ENCODE peak calls at places on chromosome 4, in seven cellular contexts. R is IMR-90, L is uterus, K is endodermal cell, M is cardiac fibroblast, B is GM12878, X is tibial nerve. F is an unnamed sample.

GRCh38 chr4:163540977-163541376 is 46.5 kb downstream of the TMA16 start:
- DNase-seq in K (no peak), R (peak), L (no peak), B (no peak), X (no peak), M (peak), F (no peak)

GRCh38 chr4:88080626-88081025 is 73.2 kb downstream of the PKD2 start:
- DNase-seq in K (no peak), L (no peak), X (no peak), B (no peak), R (no peak), M (no peak), F (no peak)

GRCh38 chr4:41331224-41331623 is 74.5 kb downstream of the UCHL1 start:
- DNase-seq in M (no peak), R (no peak), X (no peak), B (no peak), L (no peak), K (no peak), F (no peak)

GRCh38 chr4:161799687-161800086 is 364.1 kb downstream of the FSTL5 start:
- DNase-seq in B (no peak), K (no peak), M (no peak), X (no peak), L (no peak), R (peak), F (no peak)

GRCh38 chr4:105709081-105709450 is 482 bp downstream of the GSTCD start:
- DNase-seq in R (no peak), M (peak), L (no peak), B (no peak), X (no peak), K (no peak), F (peak)

GRCh38 chr4:153344131-153345010 is at the start of gene MND1:
- DNase-seq in M (peak), K (peak), L (peak), B (no peak), R (peak), X (peak), F (peak)

GRCh38 chr4:177051473-177052060 is 258.1 kb upstream of the NEIL3 start:
- DNase-seq in M (peak), R (peak), K (peak), X (no peak), B (no peak), L (no peak), F (peak)

GRCh38 chr4:55468724-55469123 is 73.0 kb downstream of the TMEM165 start:
- DNase-seq in L (no peak), B (no peak), K (no peak), M (peak), R (peak), X (no peak), F (no peak)

GRCh38 chr4:47222276-47222675 is 190.9 kb downstream of the GABRB1 start:
- DNase-seq in X (no peak), M (peak), K (no peak), R (peak), L (no peak), B (no peak), F (no peak)

GRCh38 chr4:23827971-23828680 is 61.7 kb downstream of the PPARGC1A start:
- DNase-seq in M (no peak), B (no peak), X (no peak), K (no peak), L (no peak), R (peak), F (no peak)

GRCh38 chr4:74418063-74418670 is 26.8 kb upstream of the AREG start:
- DNase-seq in X (no peak), L (no peak), K (no peak), M (peak), B (no peak), R (peak), F (no peak)

GRCh38 chr4:23904639-23905061 is 14.8 kb upstream of the PPARGC1A start:
- DNase-seq in M (no peak), B (no peak), K (no peak), R (no peak), L (no peak), X (no peak), F (no peak)

GRCh38 chr4:11635336-11635735 is 206.6 kb upstream of the HS3ST1 start:
- DNase-seq in L (no peak), K (no peak), M (peak), B (no peak), R (peak), X (no peak), F (no peak)

DNA sequence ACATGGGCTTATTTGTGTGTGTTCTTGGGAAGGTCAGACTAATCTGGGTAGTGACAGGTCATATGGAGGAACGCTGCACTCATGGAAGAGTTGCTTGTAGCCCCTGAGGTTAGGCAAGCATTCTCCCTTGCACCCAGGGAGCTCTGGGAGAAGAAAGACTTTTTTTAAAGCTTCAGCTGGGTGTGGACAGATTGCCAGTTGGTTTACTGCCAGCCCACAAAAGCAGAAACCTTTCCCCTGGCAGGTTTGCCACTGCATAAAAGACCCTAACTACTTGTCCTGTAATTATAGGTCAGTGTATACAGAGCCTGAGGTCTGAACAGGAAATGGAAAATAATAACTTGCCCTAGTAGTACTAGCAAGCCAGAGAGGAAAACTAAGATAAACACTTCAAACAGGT is 7.4 kb upstream of the NFKB1 start:
- DNase-seq in K (no peak), R (no peak), M (no peak), X (no peak), B (no peak), L (no peak), F (no peak)
- H3K4me3 ChIP-seq in K (no peak), R (no peak), M (no peak), X (no peak), B (no peak), L (no peak), F (no peak)

GRCh38 chr4:185016101-185016940 is 2.0 kb upstream of the HELT start:
- DNase-seq in L (no peak), R (no peak), M (no peak), B (no peak), X (no peak), K (peak), F (no peak)
- H3K4me3 ChIP-seq in L (no peak), R (no peak), M (no peak), B (no peak), X (no peak), K (peak), F (no peak)

GRCh38 chr4:1683371-1683902 is 676 bp downstream of the FAM53A start:
- DNase-seq in B (no peak), L (peak), R (peak), X (peak), K (no peak), M (peak), F (no peak)

GRCh38 chr4:1685604-1686150 is 1.6 kb upstream of the FAM53A start:
- DNase-seq in M (no peak), X (no peak), L (no peak), R (no peak), B (no peak), K (no peak), F (no peak)

GRCh38 chr4:1684756-1685603 is 867 bp upstream of the FAM53A start:
- DNase-seq in X (no peak), K (peak), B (no peak), L (no peak), M (no peak), R (no peak), F (no peak)

GRCh38 chr4:1683903-1684755 is at the start of gene FAM53A:
- DNase-seq in K (peak), X (peak), R (peak), L (peak), B (peak), M (peak), F (peak)

GRCh38 chr4:1682860-1683259 is 1.3 kb downstream of the FAM53A start:
- DNase-seq in X (no peak), L (no peak), M (no peak), K (no peak), R (no peak), B (no peak), F (no peak)
- H3K4me3 ChIP-seq in X (peak), L (peak), M (peak), K (peak), R (peak), B (no peak), F (no peak)

DNA sequence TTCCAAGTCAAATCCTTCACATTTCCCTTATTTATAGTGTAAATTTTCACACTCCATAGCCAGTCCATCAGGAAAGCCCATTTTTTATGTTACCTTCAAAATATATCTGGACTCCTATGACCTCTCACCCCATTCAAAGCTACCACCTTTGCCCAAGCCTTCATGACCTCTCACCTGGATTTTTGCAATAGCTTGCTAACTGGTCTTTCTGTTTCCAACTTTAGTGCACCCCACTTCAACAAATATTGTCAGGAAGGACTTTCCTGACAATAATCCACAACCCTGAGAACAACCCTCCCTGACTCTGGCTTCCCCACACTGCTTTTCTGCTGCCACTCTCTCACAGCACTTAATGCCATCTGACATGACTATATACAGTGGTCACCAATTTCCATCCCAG is 33.4 kb downstream of the ASIC5 start:
- DNase-seq in K (no peak), M (no peak), X (no peak), R (no peak), L (no peak), B (no peak), F (no peak)
- H3K4me3 ChIP-seq in K (no peak), M (no peak), X (no peak), R (no peak), L (no peak), B (no peak), F (no peak)

DNA sequence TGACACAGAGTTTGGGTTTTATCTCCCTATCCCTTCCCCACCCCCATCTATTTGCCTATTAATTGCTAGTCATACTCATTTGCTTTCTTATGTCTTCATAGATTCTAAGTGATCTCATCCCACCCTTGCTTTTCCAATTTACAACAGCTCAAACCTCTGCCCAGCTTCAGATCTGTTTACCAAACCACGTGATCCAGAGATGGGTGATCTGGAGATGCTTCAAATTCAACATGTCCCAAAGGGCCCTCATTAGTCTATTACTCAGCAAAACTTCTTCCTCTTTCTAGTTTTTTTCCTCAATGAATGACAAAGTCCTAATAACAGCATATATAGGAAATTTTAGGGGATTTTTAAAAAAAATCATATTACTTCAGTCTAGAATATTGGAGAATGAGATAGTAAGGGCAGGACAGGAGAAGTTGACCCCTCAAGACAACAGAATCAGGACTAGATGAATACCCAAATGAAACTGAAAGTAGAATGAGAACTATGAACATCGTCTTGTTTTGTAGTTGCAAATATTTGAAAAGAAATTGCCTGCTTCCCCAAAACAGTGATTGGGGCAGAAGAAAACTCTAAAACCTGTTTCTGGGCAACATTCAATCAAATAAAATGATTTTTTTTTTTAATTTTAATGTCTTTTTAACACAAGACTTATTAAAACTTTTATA is 127.1 kb downstream of the CFAP299 start:
- DNase-seq in B (peak), K (no peak), L (no peak), R (no peak), X (no peak), M (no peak), F (no peak)
- H3K4me3 ChIP-seq in B (no peak), K (no peak), L (no peak), R (no peak), X (peak), M (no peak), F (no peak)

GRCh38 chr4:24956091-24956490 is 43.2 kb upstream of the CCDC149 start:
- DNase-seq in L (no peak), X (no peak), K (no peak), R (no peak), M (no peak), B (no peak), F (no peak)
- H3K4me3 ChIP-seq in L (no peak), X (no peak), K (no peak), R (no peak), M (no peak), B (no peak), F (no peak)

GRCh38 chr4:98614655-98615054 is 43.8 kb downstream of the TSPAN5 start:
- DNase-seq in R (no peak), B (no peak), K (no peak), L (no peak), X (no peak), M (no peak), F (no peak)
- H3K4me3 ChIP-seq in R (no peak), B (no peak), K (no peak), L (no peak), X (no peak), M (no peak), F (no peak)

GRCh38 chr4:107755841-107756356 is 35.9 kb upstream of the PAPSS1 start:
- DNase-seq in K (no peak), X (no peak), M (peak), L (no peak), R (peak), B (no peak), F (no peak)
- H3K4me3 ChIP-seq in K (no peak), X (no peak), M (no peak), L (no peak), R (no peak), B (no peak), F (no peak)

GRCh38 chr4:85496933-85497332 is 22.0 kb downstream of the ARHGAP24 start:
- DNase-seq in B (no peak), L (no peak), R (peak), X (no peak), M (peak), K (no peak), F (no peak)

GRCh38 chr4:85499573-85499972 is 24.6 kb downstream of the ARHGAP24 start:
- DNase-seq in B (no peak), L (no peak), M (no peak), R (no peak), K (no peak), X (no peak), F (no peak)

GRCh38 chr4:85498068-85498733 is 23.3 kb downstream of the ARHGAP24 start:
- DNase-seq in M (peak), K (no peak), B (peak), L (peak), R (peak), X (no peak), F (no peak)

GRCh38 chr4:85496146-85496849 is 21.3 kb downstream of the ARHGAP24 start:
- DNase-seq in X (no peak), B (no peak), R (no peak), L (no peak), M (peak), K (no peak), F (no peak)

DNA sequence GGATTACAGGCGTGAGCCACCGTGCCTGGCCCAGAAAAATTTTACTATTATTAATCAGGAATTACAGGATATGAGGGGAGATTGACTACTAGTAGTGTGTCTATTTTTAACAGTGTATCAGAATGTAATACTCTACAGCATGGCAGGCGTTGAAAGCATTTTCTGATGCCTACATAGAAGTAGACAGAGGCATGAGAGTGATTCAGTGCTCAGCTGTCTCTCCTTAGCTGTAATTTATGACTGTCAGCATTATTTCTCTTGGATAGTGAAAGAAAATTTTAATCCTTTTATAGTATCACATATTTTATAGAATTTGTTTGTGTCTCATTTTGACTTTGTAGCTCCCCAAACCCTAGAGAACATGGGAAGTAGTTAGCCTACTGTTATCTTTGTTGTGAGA is 20.7 kb downstream of the ARHGAP24 start:
- DNase-seq in K (no peak), X (no peak), M (no peak), R (no peak), B (no peak), L (no peak), F (no peak)
- H3K4me3 ChIP-seq in K (no peak), X (no peak), M (no peak), R (no peak), B (no peak), L (no peak), F (no peak)

F was measured in BE2C.